ENCODE peak calls at places on chromosome 2, in ten cellular contexts. M is CD8-positive, alpha-beta T cell; L is GM23338; C is K562; V is HL-60; Q is neural progenitor cell; Z is Panc1; O is right cardiac atrium; J is A549; F is PC-9. X is an unnamed sample.

GRCh38 chr2:210440206-210440605 is 36.4 kb downstream of the LANCL1 start:
- DNase-seq in M (no peak), L (no peak), C (no peak), V (no peak), Q (no peak), Z (no peak), O (no peak), J (no peak), F (no peak), X (no peak)

GRCh38 chr2:1791670-1792069 is 47.4 kb upstream of the PXDN start:
- DNase-seq in M (no peak), L (no peak), C (no peak), V (no peak), Q (no peak), Z (no peak), O (no peak), J (no peak), F (no peak), X (no peak)

GRCh38 chr2:239394978-239395377 is 5.8 kb downstream of the HDAC4 start:
- DNase-seq in M (no peak), L (no peak), C (no peak), V (no peak), Q (no peak), Z (no peak), O (no peak), J (no peak), F (no peak), X (no peak)

GRCh38 chr2:69600425-69600824 is 43.1 kb downstream of the AAK1 start:
- DNase-seq in M (no peak), L (no peak), C (no peak), V (no peak), Q (no peak), Z (no peak), O (no peak), J (no peak), F (no peak), X (no peak)

GRCh38 chr2:53217250-53217649 is 550.4 kb upstream of the CHAC2 start:
- DNase-seq in M (no peak), L (no peak), C (no peak), V (no peak), Q (no peak), Z (no peak), O (no peak), J (no peak), F (no peak), X (no peak)

GRCh38 chr2:98403878-98404277 is 40.8 kb upstream of the INPP4A start:
- DNase-seq in M (peak), L (no peak), C (no peak), V (no peak), Q (no peak), Z (no peak), O (no peak), J (no peak), F (no peak), X (no peak)

GRCh38 chr2:20350105-20350712 is 435 bp downstream of the PUM2 start:
- DNase-seq in M (peak), L (peak), C (peak), V (peak), Q (no peak), Z (no peak), O (peak), J (no peak), F (no peak), X (no peak)

GRCh38 chr2:222057249-222058073 is 241.3 kb downstream of the PAX3 start:
- DNase-seq in M (no peak), L (peak), C (peak), V (no peak), Q (peak), Z (peak), O (no peak), J (no peak), F (no peak), X (no peak)

GRCh38 chr2:138356178-138356577 is 145.4 kb upstream of the SPOPL start:
- DNase-seq in M (no peak), L (no peak), C (no peak), V (no peak), Q (no peak), Z (no peak), O (no peak), J (peak), F (peak), X (no peak)

GRCh38 chr2:171909261-171909660 is 13.0 kb upstream of the HAT1 start:
- DNase-seq in M (no peak), L (no peak), C (no peak), V (no peak), Q (no peak), Z (no peak), O (no peak), J (no peak), F (no peak), X (no peak)

GRCh38 chr2:36550006-36550405 is 48.0 kb downstream of the FEZ2 start:
- DNase-seq in M (no peak), L (no peak), C (no peak), V (no peak), Q (no peak), Z (no peak), O (no peak), J (no peak), F (no peak), X (no peak)
- H3K27ac ChIP-seq in M (no peak), L (no peak), C (no peak), V (no peak), Q (peak), Z (peak), O (no peak), J (no peak), F (no peak), X (no peak)

GRCh38 chr2:182667321-182667695 is 48.7 kb upstream of the DNAJC10 start:
- DNase-seq in M (no peak), L (no peak), C (no peak), V (no peak), Q (no peak), Z (no peak), O (no peak), J (no peak), F (no peak), X (no peak)

GRCh38 chr2:182664212-182664611 is 51.8 kb upstream of the DNAJC10 start:
- DNase-seq in M (no peak), L (no peak), C (no peak), V (no peak), Q (no peak), Z (no peak), O (no peak), J (no peak), F (no peak), X (no peak)

GRCh38 chr2:182672471-182673165 is 43.4 kb upstream of the DNAJC10 start:
- DNase-seq in M (no peak), L (no peak), C (no peak), V (no peak), Q (no peak), Z (no peak), O (no peak), J (peak), F (no peak), X (no peak)

GRCh38 chr2:182666674-182667320 is 49.3 kb upstream of the DNAJC10 start:
- DNase-seq in M (no peak), L (peak), C (peak), V (no peak), Q (peak), Z (no peak), O (no peak), J (peak), F (no peak), X (no peak)

DNA sequence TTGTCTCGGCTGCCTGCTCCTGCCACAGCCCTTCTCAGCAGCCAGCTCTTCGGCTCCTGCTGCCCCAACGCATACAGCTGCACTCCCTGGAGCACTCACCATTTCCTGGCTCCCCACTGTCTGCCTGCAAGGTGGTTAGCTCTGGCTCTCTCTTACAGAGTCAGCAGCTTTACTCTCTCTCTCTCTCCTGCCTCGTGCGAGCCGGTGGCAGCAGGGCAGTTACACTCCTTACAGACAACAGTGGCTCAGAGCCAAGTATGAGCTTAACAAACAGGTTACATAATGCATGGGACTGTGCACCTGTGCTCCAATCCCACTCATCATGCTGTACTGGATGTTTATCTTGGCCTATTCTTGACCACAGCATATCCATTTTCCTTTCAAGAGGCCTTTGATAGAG is 47.4 kb upstream of the DNAJC10 start:
- DNase-seq in M (no peak), L (peak), C (no peak), V (no peak), Q (no peak), Z (no peak), O (no peak), J (no peak), F (peak), X (peak)
- H3K27ac ChIP-seq in M (no peak), L (no peak), C (no peak), V (no peak), Q (no peak), Z (no peak), O (no peak), J (no peak), F (no peak), X (no peak)

GRCh38 chr2:40228296-40228695 is 223.6 kb downstream of the SLC8A1 start:
- DNase-seq in M (no peak), L (no peak), C (no peak), V (no peak), Q (no peak), Z (no peak), O (no peak), J (no peak), F (no peak), X (no peak)
- H3K27ac ChIP-seq in M (no peak), L (no peak), C (no peak), V (no peak), Q (no peak), Z (no peak), O (no peak), J (no peak), F (no peak), X (no peak)

GRCh38 chr2:223901311-223901710 is 43.8 kb downstream of the WDFY1 start:
- DNase-seq in M (no peak), L (no peak), C (no peak), V (no peak), Q (no peak), Z (no peak), O (no peak), J (no peak), F (no peak), X (no peak)
- H3K27ac ChIP-seq in M (no peak), L (peak), C (no peak), V (no peak), Q (no peak), Z (no peak), O (no peak), J (no peak), F (no peak), X (no peak)

DNA sequence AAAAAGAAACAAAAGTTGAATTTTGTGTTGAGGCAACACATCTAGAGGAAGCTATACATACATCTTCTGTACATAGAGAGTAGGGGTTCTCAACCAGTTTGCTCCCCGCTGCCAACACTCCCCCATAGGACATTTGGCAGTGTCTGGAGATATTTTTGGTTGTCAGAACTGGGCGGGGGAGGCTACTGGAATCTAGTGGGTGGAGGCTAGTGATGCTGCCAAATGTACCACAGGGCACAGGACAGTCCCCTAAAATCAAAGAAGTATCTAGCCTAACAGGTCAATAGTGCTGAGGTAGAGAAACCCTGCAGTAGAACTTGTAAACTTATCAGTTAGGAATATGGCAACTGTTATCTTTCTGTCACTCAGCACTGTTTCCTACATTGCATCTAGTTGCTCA is 21.3 kb downstream of the ADAM23 start:
- DNase-seq in M (no peak), L (no peak), C (no peak), V (no peak), Q (no peak), Z (no peak), O (no peak), J (no peak), F (no peak), X (no peak)
- H3K27ac ChIP-seq in M (no peak), L (no peak), C (no peak), V (no peak), Q (no peak), Z (no peak), O (no peak), J (no peak), F (no peak), X (no peak)

X was measured in epithelial cell of prostate.